ENCODE peak calls at places on chromosome X, in six cellular contexts. F is MCF 10A; R is astrocyte of the spinal cord; P is H4; O is stimulated activated CD4-positive, alpha-beta T cell treated with anti-CD3 and anti-CD28 coated beads, Interleukin-4, amount 100 ng/mL, for 24 hours; S is astrocyte. N is an unnamed sample.

GRCh38 chrX:155819966-155820491 is 61.1 kb upstream of the VAMP7 start:
- DNase-seq in F (peak; percentile 91), R (peak; percentile 82), P (peak; percentile 72), O (peak; percentile 39), S (peak; percentile 75), N (peak; percentile 38)

GRCh38 chrX:64398088-64398487 is 2.8 kb upstream of the MTMR8 start:
- DNase-seq in F (no peak), R (no peak), P (no peak), O (no peak), S (no peak), N (no peak)

GRCh38 chrX:82335772-82336171 is 1133.9 kb downstream of the SH3BGRL start:
- DNase-seq in F (no peak), R (no peak), P (no peak), O (no peak), S (no peak), N (no peak)

GRCh38 chrX:68714856-68715255 is 67.4 kb downstream of the STARD8 start:
- DNase-seq in F (no peak), R (no peak), P (no peak), O (no peak), S (no peak), N (no peak)

GRCh38 chrX:68196939-68197791 is 236.1 kb downstream of the OPHN1 start:
- DNase-seq in F (peak; percentile 73), R (peak; percentile 54), P (peak; percentile 42), O (peak; percentile 24), S (peak; percentile 20), N (no peak)

GRCh38 chrX:130111220-130111934 is 1.1 kb upstream of the ELF4 start:
- DNase-seq in F (peak; percentile 74), R (peak; percentile 12), P (no peak), O (no peak), S (no peak), N (no peak)

GRCh38 chrX:130125090-130125489 is 14.8 kb upstream of the ELF4 start:
- DNase-seq in F (peak; percentile 79), R (no peak), P (peak; percentile 38), O (no peak), S (no peak), N (no peak)

GRCh38 chrX:100745806-100746537 is 14.1 kb upstream of the SYTL4 start:
- DNase-seq in F (no peak), R (peak; percentile 41), P (no peak), O (no peak), S (no peak), N (no peak)

GRCh38 chrX:136354201-136354600 is 53.4 kb downstream of the ADGRG4 start:
- DNase-seq in F (peak; percentile 27), R (no peak), P (no peak), O (no peak), S (no peak), N (no peak)

GRCh38 chrX:134654398-134655012 is 3.8 kb downstream of the PLAC1 start:
- DNase-seq in F (no peak), R (no peak), P (no peak), O (peak; percentile 52), S (no peak), N (peak; percentile 26)

N was measured in activated naive CD4-positive, alpha-beta T cell treated with anti-CD3 and anti-CD28 coated beads, Interleukin-2, amount 50 U/mL, for 16 hours.